ENCODE peak calls at places on chromosome 19, in nine cellular contexts. One of them, this sample, is unnamed. For H3K9me3, the result is how much of the 10 kb centered on the place peaks cover.

GRCh38 chr19:7470540-7471305 is 18.1 kb downstream of the PEX11G start:
- DNase-seq in thoracic aorta: no peak
- DNase-seq in CD4-positive, alpha-beta T cell: no peak
- DNase-seq in tibial artery: no peak
- DNase-seq in transverse colon: no peak
- DNase-seq in BE2C: no peak
- DNase-seq in neuronal stem cell: no peak
- DNase-seq in CD4-positive, CD25-positive, alpha-beta regulatory T cell: no peak
- DNase-seq in fibroblast of lung: no peak
- DNase-seq in this sample: no peak

GRCh38 chr19:1513492-1514294 is 874 bp upstream of the ADAMTSL5 start:
- DNase-seq in CD4-positive, alpha-beta T cell: peak
- DNase-seq in neuronal stem cell: no peak
- DNase-seq in transverse colon: peak
- DNase-seq in thoracic aorta: no peak
- DNase-seq in fibroblast of lung: peak
- DNase-seq in CD4-positive, CD25-positive, alpha-beta regulatory T cell: peak
- DNase-seq in tibial artery: no peak
- DNase-seq in BE2C: peak
- DNase-seq in this sample: peak

GRCh38 chr19:6737873-6738725 is 719 bp upstream of the GPR108 start:
- DNase-seq in fibroblast of lung: peak
- DNase-seq in transverse colon: peak
- DNase-seq in CD4-positive, CD25-positive, alpha-beta regulatory T cell: peak
- DNase-seq in BE2C: peak
- DNase-seq in tibial artery: peak
- DNase-seq in thoracic aorta: peak
- DNase-seq in CD4-positive, alpha-beta T cell: peak
- DNase-seq in neuronal stem cell: peak
- DNase-seq in this sample: peak

GRCh38 chr19:12884627-12884925 is 2.4 kb downstream of the KLF1 start:
- DNase-seq in thoracic aorta: no peak
- DNase-seq in neuronal stem cell: no peak
- DNase-seq in tibial artery: no peak
- DNase-seq in fibroblast of lung: no peak
- DNase-seq in CD4-positive, alpha-beta T cell: no peak
- DNase-seq in CD4-positive, CD25-positive, alpha-beta regulatory T cell: no peak
- DNase-seq in transverse colon: no peak
- DNase-seq in BE2C: no peak
- DNase-seq in this sample: no peak

GRCh38 chr19:10514211-10515145 is 2.8 kb downstream of the S1PR5 start:
- DNase-seq in thoracic aorta: no peak
- DNase-seq in CD4-positive, CD25-positive, alpha-beta regulatory T cell: no peak
- DNase-seq in tibial artery: no peak
- DNase-seq in CD4-positive, alpha-beta T cell: peak
- DNase-seq in BE2C: peak
- DNase-seq in neuronal stem cell: no peak
- DNase-seq in transverse colon: no peak
- DNase-seq in fibroblast of lung: no peak
- DNase-seq in this sample: peak

GRCh38 chr19:55487884-55488687 is at the start of gene SSC5D:
- DNase-seq in BE2C: peak
- DNase-seq in fibroblast of lung: peak
- DNase-seq in thoracic aorta: no peak
- DNase-seq in CD4-positive, alpha-beta T cell: no peak
- DNase-seq in tibial artery: no peak
- DNase-seq in CD4-positive, CD25-positive, alpha-beta regulatory T cell: no peak
- DNase-seq in transverse colon: no peak
- DNase-seq in neuronal stem cell: no peak
- DNase-seq in this sample: no peak

GRCh38 chr19:46599716-46600392 is 1.3 kb upstream of the CALM3 start:
- DNase-seq in fibroblast of lung: no peak
- DNase-seq in thoracic aorta: no peak
- DNase-seq in BE2C: no peak
- DNase-seq in neuronal stem cell: no peak
- DNase-seq in tibial artery: no peak
- DNase-seq in transverse colon: no peak
- DNase-seq in CD4-positive, CD25-positive, alpha-beta regulatory T cell: no peak
- DNase-seq in CD4-positive, alpha-beta T cell: no peak
- DNase-seq in this sample: no peak

GRCh38 chr19:55559684-55560083 is 14.3 kb upstream of the SBK3 start:
- DNase-seq in CD4-positive, CD25-positive, alpha-beta regulatory T cell: no peak
- DNase-seq in thoracic aorta: no peak
- DNase-seq in tibial artery: no peak
- DNase-seq in fibroblast of lung: no peak
- DNase-seq in neuronal stem cell: no peak
- DNase-seq in transverse colon: no peak
- DNase-seq in CD4-positive, alpha-beta T cell: no peak
- DNase-seq in BE2C: no peak
- DNase-seq in this sample: no peak

GRCh38 chr19:5166262-5166661 is 174.3 kb downstream of the PTPRS start:
- DNase-seq in BE2C: no peak
- DNase-seq in transverse colon: no peak
- DNase-seq in CD4-positive, CD25-positive, alpha-beta regulatory T cell: no peak
- DNase-seq in neuronal stem cell: no peak
- DNase-seq in fibroblast of lung: peak
- DNase-seq in tibial artery: no peak
- DNase-seq in CD4-positive, alpha-beta T cell: no peak
- DNase-seq in thoracic aorta: no peak
- DNase-seq in this sample: no peak

GRCh38 chr19:53355739-53356138 is 9.8 kb upstream of the ZNF525 start:
- DNase-seq in transverse colon: no peak
- DNase-seq in CD4-positive, CD25-positive, alpha-beta regulatory T cell: no peak
- DNase-seq in fibroblast of lung: no peak
- DNase-seq in neuronal stem cell: no peak
- DNase-seq in thoracic aorta: no peak
- DNase-seq in BE2C: no peak
- DNase-seq in CD4-positive, alpha-beta T cell: no peak
- DNase-seq in tibial artery: no peak
- DNase-seq in this sample: no peak
- H3K9me3 ChIP-seq in transverse colon: half or more
- H3K9me3 ChIP-seq in CD4-positive, CD25-positive, alpha-beta regulatory T cell: half or more
- H3K9me3 ChIP-seq in fibroblast of lung: under half
- H3K9me3 ChIP-seq in neuronal stem cell: under half
- H3K9me3 ChIP-seq in thoracic aorta: half or more
- H3K9me3 ChIP-seq in BE2C: under half
- H3K9me3 ChIP-seq in CD4-positive, alpha-beta T cell: half or more
- H3K9me3 ChIP-seq in tibial artery: half or more
- H3K9me3 ChIP-seq in this sample: under half

DNA sequence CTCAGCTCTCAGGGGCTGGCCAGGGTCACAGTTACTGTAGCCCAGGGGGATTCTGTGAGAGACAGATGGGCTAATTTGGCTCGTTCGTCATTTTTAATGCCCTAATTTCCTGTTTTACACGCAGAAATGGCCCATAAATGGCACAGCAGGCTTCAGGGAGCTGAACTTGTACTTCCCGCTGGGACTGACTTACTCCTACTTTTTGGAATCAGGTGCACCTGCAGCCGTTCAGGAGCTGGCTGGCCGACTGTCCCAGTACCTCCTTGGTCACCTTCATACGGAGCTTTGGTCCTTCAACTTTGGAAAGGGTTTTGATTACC is 62.4 kb upstream of the URI1 start:
- DNase-seq in CD4-positive, alpha-beta T cell: no peak
- DNase-seq in neuronal stem cell: no peak
- DNase-seq in transverse colon: no peak
- DNase-seq in CD4-positive, CD25-positive, alpha-beta regulatory T cell: no peak
- DNase-seq in fibroblast of lung: no peak
- DNase-seq in thoracic aorta: no peak
- DNase-seq in BE2C: no peak
- DNase-seq in tibial artery: no peak
- DNase-seq in this sample: no peak
- H3K9me3 ChIP-seq in CD4-positive, alpha-beta T cell: under half
- H3K9me3 ChIP-seq in neuronal stem cell: under half
- H3K9me3 ChIP-seq in transverse colon: under half
- H3K9me3 ChIP-seq in CD4-positive, CD25-positive, alpha-beta regulatory T cell: under half
- H3K9me3 ChIP-seq in fibroblast of lung: under half
- H3K9me3 ChIP-seq in thoracic aorta: under half
- H3K9me3 ChIP-seq in BE2C: under half
- H3K9me3 ChIP-seq in tibial artery: under half
- H3K9me3 ChIP-seq in this sample: under half

GRCh38 chr19:57773488-57773887 is 4.0 kb downstream of the ZNF586 start:
- DNase-seq in transverse colon: no peak
- DNase-seq in neuronal stem cell: no peak
- DNase-seq in fibroblast of lung: no peak
- DNase-seq in CD4-positive, CD25-positive, alpha-beta regulatory T cell: no peak
- DNase-seq in tibial artery: no peak
- DNase-seq in thoracic aorta: no peak
- DNase-seq in BE2C: no peak
- DNase-seq in CD4-positive, alpha-beta T cell: no peak
- DNase-seq in this sample: no peak

GRCh38 chr19:57778358-57778757 is 8.9 kb downstream of the ZNF586 start:
- DNase-seq in transverse colon: no peak
- DNase-seq in CD4-positive, CD25-positive, alpha-beta regulatory T cell: no peak
- DNase-seq in thoracic aorta: no peak
- DNase-seq in fibroblast of lung: no peak
- DNase-seq in tibial artery: no peak
- DNase-seq in neuronal stem cell: no peak
- DNase-seq in BE2C: no peak
- DNase-seq in CD4-positive, alpha-beta T cell: no peak
- DNase-seq in this sample: no peak

GRCh38 chr19:57776764-57777296 is 7.4 kb downstream of the ZNF586 start:
- DNase-seq in fibroblast of lung: no peak
- DNase-seq in tibial artery: no peak
- DNase-seq in thoracic aorta: no peak
- DNase-seq in CD4-positive, CD25-positive, alpha-beta regulatory T cell: no peak
- DNase-seq in transverse colon: no peak
- DNase-seq in BE2C: no peak
- DNase-seq in CD4-positive, alpha-beta T cell: no peak
- DNase-seq in neuronal stem cell: no peak
- DNase-seq in this sample: no peak

GRCh38 chr19:57779220-57779845 is 9.9 kb downstream of the ZNF586 start:
- DNase-seq in thoracic aorta: no peak
- DNase-seq in transverse colon: no peak
- DNase-seq in CD4-positive, alpha-beta T cell: no peak
- DNase-seq in CD4-positive, CD25-positive, alpha-beta regulatory T cell: no peak
- DNase-seq in neuronal stem cell: no peak
- DNase-seq in tibial artery: no peak
- DNase-seq in fibroblast of lung: peak
- DNase-seq in BE2C: no peak
- DNase-seq in this sample: no peak
- H3K9me3 ChIP-seq in thoracic aorta: half or more
- H3K9me3 ChIP-seq in transverse colon: half or more
- H3K9me3 ChIP-seq in CD4-positive, alpha-beta T cell: half or more
- H3K9me3 ChIP-seq in CD4-positive, CD25-positive, alpha-beta regulatory T cell: half or more
- H3K9me3 ChIP-seq in neuronal stem cell: under half
- H3K9me3 ChIP-seq in tibial artery: half or more
- H3K9me3 ChIP-seq in fibroblast of lung: under half
- H3K9me3 ChIP-seq in BE2C: under half
- H3K9me3 ChIP-seq in this sample: half or more

DNA sequence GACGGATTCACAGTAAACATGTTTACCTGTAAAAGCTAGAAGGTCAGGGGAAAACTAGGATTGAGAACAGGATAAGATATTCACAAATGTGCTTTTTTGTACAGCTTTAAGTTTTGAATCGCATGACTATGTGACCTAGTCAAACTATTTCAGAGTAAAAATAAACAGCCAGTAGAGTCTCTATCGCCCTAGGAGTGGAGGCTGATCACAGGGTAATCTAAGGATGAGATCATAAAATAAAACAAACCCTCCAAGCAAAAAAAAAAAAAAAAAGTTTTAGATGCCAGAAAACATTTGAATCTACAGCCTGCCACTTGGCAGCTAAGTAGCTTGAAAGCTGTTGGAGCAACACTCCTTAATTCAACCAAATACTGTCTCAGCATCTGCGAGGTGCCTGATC is 26.8 kb downstream of the ZNF350 start:
- DNase-seq in CD4-positive, alpha-beta T cell: no peak
- DNase-seq in tibial artery: no peak
- DNase-seq in CD4-positive, CD25-positive, alpha-beta regulatory T cell: no peak
- DNase-seq in BE2C: no peak
- DNase-seq in neuronal stem cell: no peak
- DNase-seq in fibroblast of lung: no peak
- DNase-seq in transverse colon: no peak
- DNase-seq in thoracic aorta: no peak
- DNase-seq in this sample: no peak
- H3K9me3 ChIP-seq in CD4-positive, alpha-beta T cell: half or more
- H3K9me3 ChIP-seq in tibial artery: half or more
- H3K9me3 ChIP-seq in CD4-positive, CD25-positive, alpha-beta regulatory T cell: half or more
- H3K9me3 ChIP-seq in BE2C: under half
- H3K9me3 ChIP-seq in neuronal stem cell: under half
- H3K9me3 ChIP-seq in fibroblast of lung: under half
- H3K9me3 ChIP-seq in transverse colon: under half
- H3K9me3 ChIP-seq in thoracic aorta: half or more
- H3K9me3 ChIP-seq in this sample: under half

GRCh38 chr19:58182577-58182988 is 278 bp upstream of the ZNF274 start:
- DNase-seq in thoracic aorta: no peak
- DNase-seq in CD4-positive, CD25-positive, alpha-beta regulatory T cell: no peak
- DNase-seq in transverse colon: no peak
- DNase-seq in CD4-positive, alpha-beta T cell: peak
- DNase-seq in neuronal stem cell: no peak
- DNase-seq in BE2C: no peak
- DNase-seq in fibroblast of lung: no peak
- DNase-seq in tibial artery: no peak
- DNase-seq in this sample: no peak
- H3K9me3 ChIP-seq in thoracic aorta: half or more
- H3K9me3 ChIP-seq in CD4-positive, CD25-positive, alpha-beta regulatory T cell: half or more
- H3K9me3 ChIP-seq in transverse colon: half or more
- H3K9me3 ChIP-seq in CD4-positive, alpha-beta T cell: half or more
- H3K9me3 ChIP-seq in neuronal stem cell: under half
- H3K9me3 ChIP-seq in BE2C: under half
- H3K9me3 ChIP-seq in fibroblast of lung: under half
- H3K9me3 ChIP-seq in tibial artery: half or more
- H3K9me3 ChIP-seq in this sample: half or more

GRCh38 chr19:41688098-41688497 is at the start of gene CEACAM7:
- DNase-seq in CD4-positive, alpha-beta T cell: no peak
- DNase-seq in neuronal stem cell: no peak
- DNase-seq in thoracic aorta: no peak
- DNase-seq in CD4-positive, CD25-positive, alpha-beta regulatory T cell: no peak
- DNase-seq in fibroblast of lung: no peak
- DNase-seq in tibial artery: no peak
- DNase-seq in transverse colon: peak
- DNase-seq in BE2C: no peak
- DNase-seq in this sample: no peak
- H3K9me3 ChIP-seq in CD4-positive, alpha-beta T cell: under half
- H3K9me3 ChIP-seq in neuronal stem cell: under half
- H3K9me3 ChIP-seq in thoracic aorta: under half
- H3K9me3 ChIP-seq in CD4-positive, CD25-positive, alpha-beta regulatory T cell: under half
- H3K9me3 ChIP-seq in fibroblast of lung: under half
- H3K9me3 ChIP-seq in tibial artery: under half
- H3K9me3 ChIP-seq in transverse colon: under half
- H3K9me3 ChIP-seq in BE2C: under half
- H3K9me3 ChIP-seq in this sample: under half